ENCODE peak calls at places on chromosome 17, in six cellular contexts. S is DND-41, X is left ventricle myocardium inferior, G is OCI-LY7, I is dorsolateral prefrontal cortex, C is upper lobe of right lung. W is an unnamed sample.

GRCh38 chr17:82627405-82627804 is 20.8 kb downstream of the WDR45B start:
- DNase-seq in S (no peak), X (no peak), G (no peak), I (no peak), C (no peak), W (no peak)

GRCh38 chr17:6677158-6677831 is 25.7 kb downstream of the C17orf100 start:
- DNase-seq in S (peak; percentile 59), X (no peak), G (no peak), I (no peak), C (no peak), W (no peak)

GRCh38 chr17:75762513-75763268 is 2.3 kb downstream of the GALK1 start:
- DNase-seq in S (no peak), X (no peak), G (no peak), I (no peak), C (no peak), W (no peak)

GRCh38 chr17:42920922-42921321 is 20.3 kb downstream of the G6PC1 start:
- DNase-seq in S (no peak), X (peak; percentile 33), G (peak; percentile 45), I (no peak), C (no peak), W (no peak)

GRCh38 chr17:10604521-10604920 is 52.6 kb downstream of the MYH3 start:
- DNase-seq in S (no peak), X (no peak), G (no peak), I (no peak), C (no peak), W (no peak)

GRCh38 chr17:50686494-50687199 is 21.1 kb downstream of the ANKRD40 start:
- DNase-seq in S (no peak), X (no peak), G (no peak), I (no peak), C (peak; percentile 66), W (no peak)

GRCh38 chr17:40550608-40551007 is 14.7 kb downstream of the CCR7 start:
- DNase-seq in S (no peak), X (peak; percentile 60), G (no peak), I (peak; percentile 33), C (peak; percentile 51), W (no peak)

GRCh38 chr17:58823051-58823525 is 67.4 kb downstream of the PPM1E start:
- DNase-seq in S (no peak), X (no peak), G (no peak), I (no peak), C (no peak), W (no peak)

GRCh38 chr17:76354747-76355310 is 1.1 kb upstream of the PRPSAP1 start:
- DNase-seq in S (no peak), X (no peak), G (peak; percentile 50), I (peak; percentile 35), C (no peak), W (no peak)

GRCh38 chr17:36937961-36938565 is 788 bp downstream of the LHX1 start:
- DNase-seq in S (no peak), X (no peak), G (no peak), I (no peak), C (no peak), W (peak; percentile 44)

GRCh38 chr17:75845058-75845711 is 981 bp upstream of the UNC13D start:
- DNase-seq in S (peak; percentile 69), X (peak; percentile 83), G (peak; percentile 82), I (peak; percentile 65), C (peak; percentile 93), W (peak; percentile 35)

GRCh38 chr17:35906559-35907265 is 23.9 kb downstream of the RDM1 start:
- DNase-seq in S (no peak), X (no peak), G (no peak), I (no peak), C (no peak), W (no peak)

GRCh38 chr17:73797594-73798110 is 153.4 kb upstream of the SDK2 start:
- DNase-seq in S (no peak), X (no peak), G (no peak), I (no peak), C (no peak), W (no peak)

GRCh38 chr17:5468075-5468473 is 708 bp downstream of the DHX33 start:
- DNase-seq in S (peak; percentile 23), X (no peak), G (peak; percentile 27), I (no peak), C (no peak), W (peak; percentile 27)

GRCh38 chr17:27553019-27553511 is 77.9 kb upstream of the LGALS9 start:
- DNase-seq in S (no peak), X (no peak), G (no peak), I (no peak), C (peak; percentile 69), W (no peak)

GRCh38 chr17:83149761-83150251 is 70.4 kb downstream of the METRNL start:
- DNase-seq in S (no peak), X (no peak), G (no peak), I (peak; percentile 10), C (no peak), W (no peak)

GRCh38 chr17:178292-179065 is 3.0 kb downstream of the DOC2B start:
- DNase-seq in S (no peak), X (no peak), G (no peak), I (no peak), C (no peak), W (no peak)

GRCh38 chr17:75864448-75864871 is 9.3 kb upstream of the WBP2 start:
- DNase-seq in S (peak; percentile 90), X (peak; percentile 78), G (peak; percentile 89), I (no peak), C (peak; percentile 70), W (no peak)

GRCh38 chr17:4997302-4998026 is at the start of the genes INCA1 and KIF1C:
- DNase-seq in S (peak; percentile 90), X (peak; percentile 95), G (peak; percentile 95), I (peak; percentile 93), C (peak; percentile 98), W (peak; percentile 91)

GRCh38 chr17:28718990-28719433 is 773 bp upstream of the RPL23A start:
- DNase-seq in S (no peak), X (no peak), G (no peak), I (no peak), C (no peak), W (no peak)

GRCh38 chr17:28715217-28715616 is 2.5 kb downstream of the RAB34 start:
- DNase-seq in S (no peak), X (no peak), G (no peak), I (no peak), C (no peak), W (no peak)

GRCh38 chr17:28718317-28718672 is 627 bp upstream of the RAB34 start:
- DNase-seq in S (no peak), X (no peak), G (no peak), I (no peak), C (no peak), W (no peak)

GRCh38 chr17:28716740-28717577 is 709 bp downstream of the RAB34 start:
- DNase-seq in S (no peak), X (peak; percentile 34), G (no peak), I (no peak), C (peak; percentile 80), W (no peak)

DNA sequence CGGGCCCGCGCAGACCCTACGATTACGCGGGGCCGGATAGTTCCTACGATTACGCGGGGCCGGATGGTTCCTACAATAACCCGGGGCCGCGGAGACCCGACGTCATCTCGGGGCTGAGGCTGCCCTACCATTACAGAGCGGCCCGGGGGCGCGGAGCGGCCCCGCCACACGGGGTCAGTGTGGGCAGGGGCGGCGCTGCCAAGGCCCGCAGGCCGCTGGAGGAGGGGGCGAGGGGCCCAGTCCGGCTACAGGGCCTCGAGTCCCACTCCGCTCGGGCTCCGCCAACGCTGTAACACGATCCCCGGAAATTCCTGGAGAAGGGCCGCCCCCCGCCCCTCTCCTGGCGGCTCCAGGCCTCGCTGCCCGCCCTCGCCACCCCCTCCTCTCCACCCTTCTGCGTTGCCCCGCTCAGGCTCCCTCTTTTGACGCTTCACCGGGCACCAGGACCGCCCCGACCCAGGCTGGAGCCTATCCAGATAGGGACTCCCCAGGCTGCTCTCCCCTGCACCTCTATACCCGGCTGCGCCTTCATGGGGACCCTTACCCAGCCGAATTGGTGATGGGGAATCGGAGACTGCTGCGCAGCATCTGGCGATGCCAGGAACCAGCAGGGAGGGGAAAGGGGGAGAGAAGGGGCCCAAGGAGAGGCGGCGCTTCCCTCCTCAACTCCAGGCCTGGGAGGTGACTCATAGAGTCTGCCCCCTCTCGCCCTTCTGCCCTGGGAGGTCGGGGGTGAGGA is at the start of gene RAB34:
- DNase-seq in S (no peak), X (peak; percentile 72), G (no peak), I (no peak), C (peak; percentile 92), W (no peak)
- H3K4me3 ChIP-seq in S (peak within 1 kb of the TSS; percentile 91), X (peak within 1 kb of the TSS; percentile 82), G (peak within 1 kb of the TSS; percentile 88), I (peak within 1 kb of the TSS; percentile 67), C (peak within 1 kb of the TSS; percentile 86), W (no peak within 1 kb of the TSS)

GRCh38 chr17:78127240-78127887 is 1.2 kb downstream of the TMC6 start:
- DNase-seq in S (peak; percentile 66), X (peak; percentile 78), G (peak; percentile 89), I (peak; percentile 89), C (peak; percentile 91), W (peak; percentile 91)
- H3K4me3 ChIP-seq in S (peak overlapping the region; percentile 71), X (peak overlapping the region; percentile 82), G (peak overlapping the region; percentile 81), I (peak overlapping the region; percentile 90), C (peak overlapping the region; percentile 93), W (peak overlapping the region; percentile 77)

GRCh38 chr17:45783593-45784292 is 377 bp upstream of the CRHR1 start:
- DNase-seq in S (no peak), X (peak; percentile 20), G (no peak), I (no peak), C (no peak), W (no peak)
- H3K4me3 ChIP-seq in S (no peak overlapping the region), X (peak overlapping the region; percentile 67), G (no peak overlapping the region), I (peak overlapping the region; percentile 75), C (peak overlapping the region; percentile 44), W (no peak overlapping the region)

GRCh38 chr17:29665480-29665807 is 42.7 kb upstream of the CORO6 start:
- DNase-seq in S (no peak), X (no peak), G (no peak), I (no peak), C (no peak), W (no peak)
- H3K4me3 ChIP-seq in S (no peak overlapping the region), X (no peak overlapping the region), G (no peak overlapping the region), I (no peak overlapping the region), C (no peak overlapping the region), W (no peak overlapping the region)

GRCh38 chr17:81573794-81574642 is 21.9 kb upstream of the FAAP100 start:
- DNase-seq in S (no peak), X (no peak), G (no peak), I (no peak), C (no peak), W (no peak)

GRCh38 chr17:81576621-81577277 is 24.6 kb upstream of the FAAP100 start:
- DNase-seq in S (no peak), X (no peak), G (no peak), I (no peak), C (no peak), W (no peak)

GRCh38 chr17:81577278-81578000 is 25.3 kb upstream of the FAAP100 start:
- DNase-seq in S (no peak), X (no peak), G (peak; percentile 19), I (no peak), C (no peak), W (no peak)

GRCh38 chr17:81574643-81574956 is 22.4 kb upstream of the FAAP100 start:
- DNase-seq in S (no peak), X (no peak), G (no peak), I (no peak), C (no peak), W (no peak)

DNA sequence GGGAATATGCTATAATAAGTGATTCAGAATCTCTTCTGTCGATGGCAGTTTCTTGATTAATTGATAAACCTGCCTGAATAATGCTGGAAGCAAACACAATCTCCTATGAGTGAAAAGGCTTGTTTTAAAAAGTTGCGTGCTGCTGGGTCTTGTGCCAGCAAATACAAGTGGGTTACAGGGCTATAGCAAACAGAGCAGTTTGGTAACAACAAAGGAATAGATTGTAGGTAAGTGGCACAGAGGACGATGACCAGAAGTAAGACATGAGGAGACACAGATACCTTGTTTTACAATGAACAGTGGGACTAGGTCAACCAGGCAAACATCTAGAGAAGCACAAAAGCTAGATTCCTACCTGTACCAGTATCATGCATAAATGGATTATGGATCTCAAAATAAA is 23.7 kb upstream of the FAAP100 start:
- DNase-seq in S (no peak), X (no peak), G (no peak), I (no peak), C (no peak), W (no peak)
- H3K4me3 ChIP-seq in S (no peak overlapping the region), X (no peak overlapping the region), G (no peak overlapping the region), I (no peak overlapping the region), C (no peak overlapping the region), W (no peak overlapping the region)